ENCODE peak calls at places on chromosomes 11 and 22, in six cellular contexts. F is GM13977, J is RWPE2, D is PC-3, B is neural progenitor cell, Z is mesothelial cell of epicardium. W is an unnamed sample.

GRCh38 chr11:86063536-86063935 is 5.3 kb downstream of the PICALM start:
- DNase-seq in J (no peak), Z (no peak), D (peak), B (no peak), F (no peak), W (no peak)

GRCh38 chr11:71182791-71183556 is 69.4 kb downstream of the SHANK2 start:
- DNase-seq in D (no peak), B (no peak), J (no peak), Z (no peak), F (no peak), W (no peak)

GRCh38 chr11:94107363-94107762 is 21.3 kb upstream of the PANX1 start:
- DNase-seq in Z (no peak), D (peak), J (no peak), B (no peak), F (no peak), W (no peak)

GRCh38 chr11:116833816-116834534 is 3.4 kb downstream of the APOA1 start:
- DNase-seq in D (no peak), Z (no peak), J (no peak), B (no peak), F (no peak), W (no peak)

GRCh38 chr11:91433284-91434010 is 791.2 kb upstream of the FAT3 start:
- DNase-seq in F (no peak), J (no peak), Z (no peak), D (no peak), B (no peak), W (no peak)

GRCh38 chr22:32958021-32958420 is 100.2 kb downstream of the SYN3 start:
- DNase-seq in B (peak), F (no peak), D (no peak), Z (no peak), J (no peak), W (no peak)

GRCh38 chr11:44980533-44981427 is 30.1 kb upstream of the TP53I11 start:
- DNase-seq in J (no peak), Z (no peak), F (no peak), D (no peak), B (no peak), W (no peak)

GRCh38 chr11:10392680-10393079 is 62.4 kb upstream of the AMPD3 start:
- DNase-seq in F (no peak), J (no peak), Z (no peak), B (no peak), D (no peak), W (no peak)

GRCh38 chr11:67347964-67348749 is 5.2 kb downstream of the POLD4 start:
- DNase-seq in F (no peak), J (no peak), B (no peak), Z (no peak), D (no peak), W (no peak)

GRCh38 chr11:44793350-44794090 is 66.8 kb downstream of the TSPAN18 start:
- DNase-seq in D (no peak), B (peak), J (no peak), F (no peak), Z (no peak), W (no peak)

GRCh38 chr11:117796456-117797428 is at the start of gene DSCAML1:
- DNase-seq in Z (peak), B (peak), J (peak), D (no peak), F (peak), W (no peak)

GRCh38 chr22:49240016-49240380 is 587.7 kb downstream of the BRD1 start:
- DNase-seq in F (no peak), B (no peak), Z (no peak), J (no peak), D (no peak), W (no peak)

GRCh38 chr11:1625541-1625940 is 3.6 kb upstream of the KRTAP5-4 start:
- DNase-seq in Z (no peak), D (no peak), F (no peak), J (no peak), B (no peak), W (no peak)

GRCh38 chr22:23225724-23226496 is 45.6 kb downstream of the BCR start:
- DNase-seq in F (no peak), J (peak), Z (no peak), D (peak), B (no peak), W (no peak)

GRCh38 chr11:66081505-66081904 is 11.4 kb downstream of the PACS1 start:
- DNase-seq in Z (no peak), D (peak), B (no peak), F (peak), J (no peak), W (no peak)

GRCh38 chr11:8381871-8382396 is 118.3 kb upstream of the LMO1 start:
- DNase-seq in B (no peak), F (no peak), Z (no peak), D (no peak), J (no peak), W (no peak)

GRCh38 chr11:75554258-75555022 is 7.6 kb upstream of the SERPINH1 start:
- DNase-seq in D (no peak), F (no peak), Z (peak), J (no peak), B (peak), W (no peak)

GRCh38 chr22:42937164-42937854 is 77.6 kb downstream of the PACSIN2 start:
- DNase-seq in B (no peak), J (peak), F (peak), Z (no peak), D (peak), W (no peak)

GRCh38 chr11:9660886-9661285 is 3.0 kb upstream of the SWAP70 start:
- DNase-seq in B (no peak), F (no peak), J (no peak), Z (no peak), D (peak), W (no peak)

GRCh38 chr11:71940561-71941219 is 11.8 kb downstream of the RNF121 start:
- DNase-seq in J (no peak), D (no peak), F (no peak), Z (no peak), B (peak), W (no peak)

GRCh38 chr11:45834298-45834756 is 12.9 kb upstream of the CRY2 start:
- DNase-seq in D (no peak), J (peak), B (no peak), Z (no peak), F (no peak), W (no peak)

GRCh38 chr11:92329137-92329536 is 104.5 kb downstream of the FAT3 start:
- DNase-seq in Z (no peak), F (no peak), D (no peak), J (no peak), B (no peak), W (no peak)

GRCh38 chr11:102763440-102763839 is 17.0 kb downstream of the MMP10 start:
- DNase-seq in Z (no peak), F (no peak), D (peak), B (no peak), J (no peak), W (no peak)

GRCh38 chr11:60370252-60370810 is 8.0 kb upstream of the MS4A7 start:
- DNase-seq in Z (no peak), D (peak), J (no peak), B (no peak), F (no peak), W (no peak)

GRCh38 chr11:77188323-77188911 is 60.4 kb downstream of the MYO7A start:
- DNase-seq in J (no peak), Z (peak), B (peak), D (peak), F (peak), W (peak)

GRCh38 chr11:65382804-65383368 is 440 bp upstream of the SLC25A45 start:
- DNase-seq in D (peak), B (no peak), J (peak), Z (no peak), F (no peak), W (no peak)

GRCh38 chr11:118194835-118195627 is 18.6 kb upstream of the SCN2B start:
- DNase-seq in F (no peak), D (peak), J (no peak), B (no peak), Z (no peak), W (peak)

GRCh38 chr11:70577948-70578347 is 179.6 kb downstream of the CTTN start:
- DNase-seq in F (no peak), D (no peak), Z (no peak), B (no peak), J (peak), W (no peak)

GRCh38 chr22:37749831-37750595 is 53.2 kb downstream of the TRIOBP start:
- DNase-seq in F (no peak), D (no peak), J (peak), B (no peak), Z (no peak), W (no peak)

GRCh38 chr11:1168721-1169161 is 11.0 kb downstream of the MUC5AC start:
- DNase-seq in D (no peak), Z (no peak), B (no peak), F (no peak), J (peak), W (no peak)

GRCh38 chr11:126443120-126443519 is 87.6 kb downstream of the ST3GAL4 start:
- DNase-seq in Z (no peak), J (no peak), D (no peak), B (peak), F (no peak), W (no peak)

GRCh38 chr11:130408901-130409300 is 19.5 kb downstream of the ADAMTS8 start:
- DNase-seq in Z (no peak), D (no peak), J (no peak), F (no peak), B (no peak), W (no peak)

GRCh38 chr11:130411223-130411622 is 17.2 kb downstream of the ADAMTS8 start:
- DNase-seq in F (no peak), J (no peak), B (no peak), D (no peak), Z (no peak), W (no peak)

GRCh38 chr11:130407978-130408377 is 20.4 kb downstream of the ADAMTS8 start:
- DNase-seq in D (peak), F (no peak), J (peak), B (no peak), Z (no peak), W (no peak)

GRCh38 chr11:130409618-130410388 is 18.6 kb downstream of the ADAMTS8 start:
- DNase-seq in Z (no peak), D (no peak), J (no peak), B (no peak), F (no peak), W (no peak)

GRCh38 chr11:130408401-130408890 is 20.0 kb downstream of the ADAMTS8 start:
- DNase-seq in Z (no peak), F (no peak), B (no peak), D (no peak), J (no peak), W (no peak)
- TF ChIP-seq CTCF in Z (no peak), F (no peak), B (no peak), D (no peak), J (no peak), W (no peak)

GRCh38 chr22:44711236-44711560 is 9.2 kb downstream of the PRR5 start:
- DNase-seq in D (no peak), Z (no peak), B (no peak), J (no peak), F (no peak), W (no peak)
- TF ChIP-seq CTCF in D (no peak), Z (no peak), B (no peak), J (no peak), F (no peak), W (no peak)

GRCh38 chr11:64089915-64090810 is 54.4 kb downstream of the FLRT1 start:
- DNase-seq in B (no peak), J (no peak), Z (no peak), D (no peak), F (no peak), W (no peak)

GRCh38 chr11:64092761-64093136 is 57.0 kb downstream of the FLRT1 start:
- DNase-seq in Z (no peak), F (no peak), B (peak), D (no peak), J (no peak), W (no peak)

GRCh38 chr11:64092119-64092760 is 56.5 kb downstream of the FLRT1 start:
- DNase-seq in Z (no peak), J (no peak), B (no peak), D (no peak), F (no peak), W (no peak)

GRCh38 chr11:64089493-64089892 is 53.8 kb downstream of the FLRT1 start:
- DNase-seq in Z (no peak), B (no peak), F (no peak), D (no peak), J (no peak), W (no peak)

GRCh38 chr11:64090811-64091516 is 55.2 kb downstream of the FLRT1 start:
- DNase-seq in J (no peak), F (no peak), B (peak), D (no peak), Z (no peak), W (no peak)
- TF ChIP-seq CTCF in J (no peak), F (no peak), B (peak), D (peak), Z (no peak), W (no peak)

GRCh38 chr22:27257987-27258386 is 543.6 kb downstream of the MN1 start:
- DNase-seq in Z (no peak), J (no peak), B (no peak), D (no peak), F (no peak), W (no peak)
- TF ChIP-seq CTCF in Z (no peak), J (no peak), B (no peak), D (no peak), F (no peak), W (peak)

DNA sequence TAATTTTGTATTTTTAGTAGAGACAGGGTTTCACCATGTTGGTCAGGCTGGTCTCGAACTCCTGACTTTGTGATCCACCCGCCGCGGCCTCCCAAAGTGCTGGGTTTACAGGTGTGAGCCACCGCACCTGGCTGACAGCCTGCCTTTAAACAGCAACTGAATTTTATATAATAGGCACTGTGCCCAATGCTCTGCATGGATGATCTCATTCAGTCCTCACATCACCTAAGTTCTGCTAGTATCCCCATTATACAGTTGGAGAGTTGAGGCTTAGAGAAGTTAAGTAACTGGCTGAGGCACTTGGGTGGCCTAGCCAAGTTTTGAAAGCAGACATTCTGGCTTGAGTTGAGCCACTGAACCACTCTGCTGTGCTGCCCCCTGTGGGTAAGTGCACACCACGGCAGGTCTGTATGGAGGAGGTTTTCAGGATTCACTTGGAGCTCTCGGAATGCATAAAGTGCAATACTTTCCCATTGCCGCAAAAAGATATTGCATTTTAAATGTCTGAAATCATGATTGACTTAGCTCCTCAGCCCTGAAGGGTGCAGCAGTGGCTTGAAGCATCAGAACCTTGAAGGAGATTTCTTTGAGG is 112.4 kb downstream of the LDLRAD3 start:
- DNase-seq in D (peak), F (peak), J (no peak), Z (no peak), B (peak), W (no peak)
- TF ChIP-seq CTCF in D (peak), F (peak), J (peak), Z (peak), B (peak), W (peak)

GRCh38 chr11:120061761-120062560 is 76.0 kb downstream of the TRIM29 start:
- DNase-seq in Z (peak), F (no peak), B (peak), J (no peak), D (no peak), W (no peak)
- TF ChIP-seq CTCF in Z (peak), F (no peak), B (peak), J (no peak), D (no peak), W (no peak)

DNA sequence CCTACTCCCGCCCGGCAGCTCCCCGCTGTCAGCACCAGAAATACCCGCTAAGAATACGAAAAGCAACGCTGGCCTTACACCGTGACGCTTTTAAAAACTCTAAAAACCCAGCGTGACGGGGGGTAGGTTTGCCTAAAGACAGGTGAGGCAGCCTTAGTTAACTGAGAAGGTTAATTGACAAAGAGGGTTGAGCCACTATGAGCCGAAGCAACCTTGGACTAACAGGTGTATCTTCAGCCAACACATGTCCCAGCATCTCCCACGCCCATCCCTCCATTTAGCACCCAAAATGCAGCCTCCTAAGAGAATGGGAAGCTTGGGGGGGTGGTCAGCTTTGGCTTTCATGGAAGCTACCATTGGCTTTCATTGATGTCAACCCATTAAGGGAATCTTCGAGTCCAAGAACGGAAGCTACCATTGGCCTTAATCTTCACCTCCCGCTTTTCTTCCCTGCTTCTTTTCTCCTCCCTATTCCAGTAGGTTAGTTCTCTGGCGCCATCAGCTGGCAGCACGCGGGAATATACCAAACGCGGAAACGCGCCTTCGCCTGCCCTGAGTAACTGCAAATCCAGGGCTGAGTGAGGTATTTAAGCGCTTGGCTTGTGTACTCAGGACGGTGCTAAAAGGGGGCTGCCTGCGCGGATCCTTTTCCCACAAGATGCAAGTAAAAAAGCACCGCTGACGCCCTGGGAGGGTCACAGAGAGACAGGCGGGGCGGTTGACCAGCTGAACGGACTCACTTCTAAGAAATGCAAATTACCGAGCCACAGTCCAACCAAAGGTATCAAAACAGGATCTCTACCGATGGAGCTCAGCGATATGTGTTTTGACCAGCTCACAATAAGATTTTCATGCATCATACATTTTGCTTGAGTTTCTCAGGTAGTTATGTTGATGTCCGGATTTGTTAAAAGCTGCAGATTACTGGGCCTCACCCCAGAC is 38.5 kb upstream of the GLYATL1 start:
- DNase-seq in F (peak), Z (peak), B (peak), J (no peak), D (peak), W (peak)
- TF ChIP-seq CTCF in F (peak), Z (no peak), B (peak), J (peak), D (peak), W (peak)